ENCODE peak calls at places on chromosomes 12 and 14, in seven cellular contexts. A is SK-N-SH, D is BJ, J is neuronal stem cell, O is body of pancreas, Y is AG10803, K is psoas muscle. H is an unnamed sample.

GRCh38 chr12:121819212-121819949 is 15.6 kb downstream of the SETD1B start:
- DNase-seq in A (no peak), D (no peak), J (no peak), O (no peak), Y (no peak), K (no peak), H (no peak)

GRCh38 chr12:262817-263216 is at the start of gene SLC6A13:
- DNase-seq in A (no peak), D (no peak), J (peak; percentile 9), O (no peak), Y (peak; percentile 6), K (no peak), H (no peak)

GRCh38 chr12:24600996-24601395 is 347.9 kb downstream of the BCAT1 start:
- DNase-seq in A (no peak), D (peak; percentile 58), J (no peak), O (no peak), Y (peak; percentile 67), K (no peak), H (no peak)

GRCh38 chr12:104295954-104296353 is 7.6 kb upstream of the EID3 start:
- DNase-seq in A (no peak), D (no peak), J (no peak), O (no peak), Y (no peak), K (no peak), H (no peak)

GRCh38 chr12:32809846-32810245 is 54.1 kb upstream of the YARS2 start:
- DNase-seq in A (no peak), D (no peak), J (no peak), O (no peak), Y (no peak), K (no peak), H (no peak)

GRCh38 chr12:89350661-89351488 is 1.4 kb downstream of the DUSP6 start:
- DNase-seq in A (no peak), D (no peak), J (no peak), O (peak; percentile 33), Y (peak; percentile 19), K (peak; percentile 57), H (no peak)

GRCh38 chr12:119594772-119595445 is 1.3 kb downstream of the TMEM233 start:
- DNase-seq in A (peak; percentile 36), D (no peak), J (peak; percentile 23), O (no peak), Y (no peak), K (peak; percentile 95), H (no peak)

GRCh38 chr12:16531623-16532022 is 74.3 kb downstream of the LMO3 start:
- DNase-seq in A (peak; percentile 4), D (no peak), J (peak; percentile 21), O (peak; percentile 46), Y (no peak), K (no peak), H (peak; percentile 26)

GRCh38 chr14:101965796-101966718 is 1.7 kb downstream of the DYNC1H1 start:
- DNase-seq in A (no peak), D (no peak), J (no peak), O (no peak), Y (peak; percentile 31), K (no peak), H (no peak)

GRCh38 chr14:40899435-40899834 is 707.2 kb upstream of the LRFN5 start:
- DNase-seq in A (no peak), D (no peak), J (no peak), O (no peak), Y (no peak), K (no peak), H (no peak)

GRCh38 chr14:102502571-102502970 is 7.0 kb downstream of the ANKRD9 start:
- DNase-seq in A (no peak), D (no peak), J (no peak), O (no peak), Y (no peak), K (no peak), H (no peak)

GRCh38 chr14:69850086-69850735 is 29.0 kb upstream of the SMOC1 start:
- DNase-seq in A (no peak), D (no peak), J (no peak), O (no peak), Y (no peak), K (peak; percentile 66), H (no peak)

GRCh38 chr12:40622246-40622838 is 69.9 kb upstream of the CNTN1 start:
- DNase-seq in A (peak; percentile 56), D (no peak), J (peak; percentile 57), O (peak; percentile 61), Y (peak; percentile 55), K (no peak), H (no peak)

GRCh38 chr12:52207106-52207505 is 15.3 kb upstream of the KRT80 start:
- DNase-seq in A (peak; percentile 76), D (no peak), J (no peak), O (no peak), Y (no peak), K (no peak), H (no peak)

GRCh38 chr12:115926037-115926670 is 351.3 kb downstream of the MED13L start:
- DNase-seq in A (no peak), D (no peak), J (no peak), O (no peak), Y (no peak), K (no peak), H (no peak)

GRCh38 chr12:54549774-54550451 is 512 bp downstream of the PDE1B start:
- DNase-seq in A (no peak), D (no peak), J (no peak), O (peak; percentile 3), Y (peak; percentile 40), K (no peak), H (no peak)

GRCh38 chr14:64196668-64197411 is 97.3 kb downstream of the ESR2 start:
- DNase-seq in A (peak; percentile 79), D (no peak), J (peak; percentile 51), O (peak; percentile 56), Y (peak; percentile 41), K (no peak), H (no peak)

GRCh38 chr14:38078393-38078792 is 129.3 kb upstream of the SSTR1 start:
- DNase-seq in A (no peak), D (no peak), J (no peak), O (peak; percentile 45), Y (no peak), K (no peak), H (no peak)

GRCh38 chr12:106127289-106128126 is 11.2 kb downstream of the NUAK1 start:
- DNase-seq in A (no peak), D (no peak), J (no peak), O (no peak), Y (peak; percentile 38), K (no peak), H (no peak)

GRCh38 chr12:49748800-49749199 is 7.4 kb downstream of the TMBIM6 start:
- DNase-seq in A (no peak), D (no peak), J (no peak), O (no peak), Y (no peak), K (no peak), H (no peak)

GRCh38 chr12:49750994-49751393 is 9.6 kb downstream of the TMBIM6 start:
- DNase-seq in A (no peak), D (no peak), J (no peak), O (no peak), Y (no peak), K (no peak), H (no peak)

GRCh38 chr12:49750027-49750977 is 8.9 kb downstream of the TMBIM6 start:
- DNase-seq in A (no peak), D (no peak), J (no peak), O (no peak), Y (peak; percentile 86), K (no peak), H (no peak)

GRCh38 chr12:49744363-49744885 is 3.1 kb downstream of the TMBIM6 start:
- DNase-seq in A (no peak), D (no peak), J (no peak), O (no peak), Y (no peak), K (no peak), H (no peak)

DNA sequence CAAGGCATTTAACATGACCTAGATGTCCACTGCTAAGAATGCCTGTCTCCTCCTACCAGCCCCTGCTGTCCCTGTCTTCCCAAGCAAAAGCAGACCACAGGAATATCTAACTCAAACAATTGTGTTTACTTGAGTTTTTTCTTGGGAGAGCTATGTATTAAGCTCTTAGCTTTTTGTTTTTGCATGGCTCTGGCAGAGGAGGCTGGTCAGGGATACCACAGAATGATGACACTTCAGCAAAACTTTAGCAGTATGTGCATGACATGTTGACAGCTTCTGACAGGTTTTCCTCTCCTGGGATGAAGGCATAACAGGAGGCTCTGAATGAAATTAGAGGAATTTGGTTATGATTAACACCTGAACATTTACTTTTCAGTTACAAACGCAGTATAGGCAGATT is 6.9 kb downstream of the TMBIM6 start:
- DNase-seq in A (no peak), D (no peak), J (no peak), O (no peak), Y (peak; percentile 40), K (no peak), H (no peak)
- H3K4me3 ChIP-seq in A (no peak overlapping the region), D (no peak overlapping the region), J (no peak overlapping the region), O (no peak overlapping the region), Y (no peak overlapping the region), K (peak overlapping the region; percentile 7), H (no peak overlapping the region)

GRCh38 chr12:6962285-6963015 is 8.0 kb downstream of the PHB2 start:
- DNase-seq in A (peak; percentile 35), D (no peak), J (no peak), O (peak; percentile 90), Y (no peak), K (no peak), H (peak; percentile 79)

GRCh38 chr12:6964605-6965025 is 5.8 kb downstream of the PHB2 start:
- DNase-seq in A (no peak), D (no peak), J (no peak), O (no peak), Y (no peak), K (no peak), H (no peak)

GRCh38 chr12:6963741-6964446 is 6.6 kb downstream of the PHB2 start:
- DNase-seq in A (peak; percentile 24), D (no peak), J (no peak), O (peak; percentile 62), Y (no peak), K (no peak), H (no peak)

GRCh38 chr12:6961695-6962284 is 8.7 kb downstream of the PHB2 start:
- DNase-seq in A (peak; percentile 78), D (no peak), J (peak; percentile 72), O (peak; percentile 82), Y (peak; percentile 72), K (peak; percentile 81), H (peak; percentile 64)

GRCh38 chr12:6963016-6963731 is 7.3 kb downstream of the PHB2 start:
- DNase-seq in A (peak; percentile 38), D (no peak), J (no peak), O (peak; percentile 96), Y (no peak), K (peak; percentile 66), H (peak; percentile 89)
- H3K4me3 ChIP-seq in A (no peak overlapping the region), D (no peak overlapping the region), J (no peak overlapping the region), O (peak overlapping the region; percentile 50), Y (no peak overlapping the region), K (no peak overlapping the region), H (peak overlapping the region; percentile 84)

GRCh38 chr12:26808766-26809460 is 24.1 kb downstream of the ITPR2 start:
- DNase-seq in A (no peak), D (no peak), J (no peak), O (no peak), Y (no peak), K (no peak), H (no peak)
- H3K4me3 ChIP-seq in A (no peak overlapping the region), D (no peak overlapping the region), J (no peak overlapping the region), O (no peak overlapping the region), Y (no peak overlapping the region), K (no peak overlapping the region), H (no peak overlapping the region)

GRCh38 chr12:71045781-71046180 is 112.0 kb downstream of the TSPAN8 start:
- DNase-seq in A (no peak), D (no peak), J (no peak), O (peak; percentile 15), Y (peak; percentile 27), K (no peak), H (no peak)

GRCh38 chr12:71041481-71041880 is 116.3 kb downstream of the TSPAN8 start:
- DNase-seq in A (no peak), D (no peak), J (no peak), O (no peak), Y (no peak), K (no peak), H (no peak)

GRCh38 chr12:71046215-71046614 is 111.6 kb downstream of the TSPAN8 start:
- DNase-seq in A (no peak), D (no peak), J (no peak), O (no peak), Y (peak; percentile 36), K (no peak), H (peak; percentile 32)
- H3K4me3 ChIP-seq in A (peak overlapping the region; percentile 18), D (no peak overlapping the region), J (no peak overlapping the region), O (no peak overlapping the region), Y (no peak overlapping the region), K (no peak overlapping the region), H (no peak overlapping the region)